ENCODE peak calls at places on chromosomes 2 and 18, in four cellular contexts. Q, W, Y and K are unnamed samples.
A peak's percentile ranks its signal among the peaks of the same experiment; 100 is the strongest.

GRCh38 chr2:119706196-119706595 is 27.2 kb downstream of the TMEM177 start:
- DNase-seq in Q (no peak), W (no peak), Y (no peak), K (no peak)

GRCh38 chr2:71798266-71799012 is 345.1 kb downstream of the DYSF start:
- DNase-seq in Q (no peak), W (no peak), Y (peak; percentile 59), K (peak; percentile 84)

GRCh38 chr2:112189001-112189556 is 50.9 kb downstream of the FBLN7 start:
- DNase-seq in Q (no peak), W (no peak), Y (no peak), K (no peak)

GRCh38 chr2:86413296-86414085 is 27.7 kb upstream of the KDM3A start:
- DNase-seq in Q (no peak), W (no peak), Y (no peak), K (peak; percentile 2)

GRCh38 chr2:25664531-25665307 is 8.7 kb downstream of the DTNB start:
- DNase-seq in Q (no peak), W (no peak), Y (peak; percentile 25), K (peak; percentile 95)

GRCh38 chr2:20001361-20001863 is 11.1 kb downstream of the MATN3 start:
- DNase-seq in Q (no peak), W (no peak), Y (no peak), K (no peak)

GRCh38 chr2:136932700-136933099 is 167.4 kb downstream of the THSD7B start:
- DNase-seq in Q (no peak), W (no peak), Y (no peak), K (peak; percentile 72)

GRCh38 chr2:172698041-172698863 is 37.4 kb upstream of the RAPGEF4 start:
- DNase-seq in Q (no peak), W (no peak), Y (no peak), K (peak; percentile 21)

GRCh38 chr18:59455728-59456276 is 96.7 kb upstream of the LMAN1 start:
- DNase-seq in Q (no peak), W (no peak), Y (peak; percentile 29), K (no peak)

GRCh38 chr2:17580319-17580715 is 39.8 kb downstream of the VSNL1 start:
- DNase-seq in Q (no peak), W (no peak), Y (no peak), K (no peak)

GRCh38 chr2:120894936-120895335 is 159.3 kb downstream of the GLI2 start:
- DNase-seq in Q (no peak), W (no peak), Y (no peak), K (no peak)

GRCh38 chr2:205925373-205926337 is 160.3 kb downstream of the INO80D start:
- DNase-seq in Q (peak; percentile 30), W (peak; percentile 67), Y (peak; percentile 84), K (peak; percentile 73)

GRCh38 chr2:56130463-56131070 is 53.2 kb upstream of the CCDC85A start:
- DNase-seq in Q (no peak), W (no peak), Y (no peak), K (peak; percentile 53)

GRCh38 chr2:55775828-55776227 is 82.2 kb upstream of the PNPT1 start:
- DNase-seq in Q (no peak), W (no peak), Y (no peak), K (no peak)

GRCh38 chr2:48258750-48259149 is 271.2 kb upstream of the STON1 start:
- DNase-seq in Q (no peak), W (no peak), Y (no peak), K (no peak)

GRCh38 chr2:45001629-45002385 is 7.4 kb downstream of the SIX2 start:
- DNase-seq in Q (no peak), W (no peak), Y (no peak), K (peak; percentile 62)

GRCh38 chr2:38598200-38598990 is 4.3 kb downstream of the HNRNPLL start:
- DNase-seq in Q (no peak), W (no peak), Y (no peak), K (peak; percentile 40)

GRCh38 chr2:152036611-152037469 is 62.0 kb downstream of the CACNB4 start:
- DNase-seq in Q (peak; percentile 16), W (no peak), Y (peak; percentile 43), K (peak; percentile 81)

GRCh38 chr2:230980468-230980867 is 15.5 kb upstream of the SPATA3 start:
- DNase-seq in Q (no peak), W (no peak), Y (no peak), K (no peak)

GRCh38 chr18:59429608-59430007 is 70.5 kb upstream of the LMAN1 start:
- DNase-seq in Q (no peak), W (no peak), Y (no peak), K (no peak)

GRCh38 chr2:15315411-15315810 is 245.7 kb downstream of the NBAS start:
- DNase-seq in Q (no peak), W (no peak), Y (no peak), K (no peak)

GRCh38 chr2:19348692-19349091 is 9.7 kb downstream of the OSR1 start:
- DNase-seq in Q (no peak), W (no peak), Y (no peak), K (no peak)

GRCh38 chr2:128564131-128564530 is 245.5 kb upstream of the HS6ST1 start:
- DNase-seq in Q (no peak), W (no peak), Y (no peak), K (no peak)

GRCh38 chr2:71609441-71609840 is 156.1 kb downstream of the DYSF start:
- DNase-seq in Q (no peak), W (peak; percentile 7), Y (no peak), K (no peak)

GRCh38 chr2:152223997-152224396 is 48.4 kb upstream of the STAM2 start:
- DNase-seq in Q (no peak), W (no peak), Y (no peak), K (no peak)

GRCh38 chr2:69717902-69718301 is 24.0 kb upstream of the ANXA4 start:
- DNase-seq in Q (no peak), W (no peak), Y (no peak), K (no peak)

GRCh38 chr2:224347181-224348051 is 54.5 kb downstream of the FAM124B start:
- DNase-seq in Q (no peak), W (no peak), Y (no peak), K (no peak)

GRCh38 chr2:240296104-240296406 is 139.4 kb upstream of the GPC1 start:
- DNase-seq in Q (no peak), W (peak; percentile 46), Y (no peak), K (no peak)

GRCh38 chr18:29181151-29181901 is 1004.4 kb upstream of the CDH2 start:
- DNase-seq in Q (no peak), W (no peak), Y (no peak), K (no peak)

DNA sequence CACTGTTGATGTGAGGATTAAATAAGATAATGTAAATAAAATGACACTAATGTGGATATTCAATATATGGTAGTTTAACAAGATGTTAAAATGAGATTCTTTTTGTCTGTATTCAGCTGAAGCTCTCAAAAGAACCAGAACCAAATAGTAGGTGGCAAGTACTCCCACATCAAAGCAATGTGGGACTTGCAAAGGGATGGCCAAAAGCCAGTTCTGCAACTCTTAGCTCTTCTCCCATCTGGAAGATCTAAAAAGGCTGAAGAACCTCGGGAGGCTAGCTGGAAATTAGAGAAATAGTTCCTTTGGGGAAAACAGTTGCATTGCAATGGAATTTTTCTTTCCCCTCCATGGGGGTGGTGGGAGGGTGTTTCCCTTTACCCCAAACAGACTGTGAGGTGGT is 48.7 kb downstream of the FBXO48 start:
- DNase-seq in Q (no peak), W (no peak), Y (no peak), K (no peak)
- H3K27ac ChIP-seq in Q (no peak overlapping the region), W (no peak overlapping the region), Y (no peak overlapping the region), K (no peak overlapping the region)

GRCh38 chr2:99865818-99866676 is 276.3 kb downstream of the AFF3 start:
- DNase-seq in Q (no peak), W (no peak), Y (no peak), K (peak; percentile 68)

GRCh38 chr2:99863236-99863913 is 279.0 kb downstream of the AFF3 start:
- DNase-seq in Q (no peak), W (no peak), Y (no peak), K (no peak)

GRCh38 chr2:99864561-99865216 is 277.7 kb downstream of the AFF3 start:
- DNase-seq in Q (no peak), W (no peak), Y (peak; percentile 22), K (no peak)

GRCh38 chr2:99863914-99864273 is 278.5 kb downstream of the AFF3 start:
- DNase-seq in Q (no peak), W (no peak), Y (no peak), K (no peak)

DNA sequence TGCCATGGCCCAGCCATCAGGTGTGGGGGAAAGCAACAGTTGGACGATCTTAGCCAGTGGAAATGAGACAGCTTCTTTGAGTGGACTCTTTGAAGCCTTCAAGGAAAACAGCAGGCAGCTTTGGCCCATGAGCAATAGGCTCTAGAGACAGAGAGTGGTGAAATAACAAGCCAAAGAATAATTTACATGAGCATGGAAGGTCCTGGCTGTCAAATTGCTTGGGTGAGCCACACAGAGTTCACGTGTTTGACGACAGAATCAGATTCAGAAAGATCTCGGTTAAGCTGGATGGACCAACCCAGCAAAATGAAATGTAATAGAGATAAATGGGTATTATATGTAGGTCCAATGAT is 277.2 kb downstream of the AFF3 start:
- DNase-seq in Q (no peak), W (no peak), Y (no peak), K (no peak)
- H3K27ac ChIP-seq in Q (no peak overlapping the region), W (no peak overlapping the region), Y (no peak overlapping the region), K (no peak overlapping the region)

GRCh38 chr2:36376992-36377738 is 21.6 kb downstream of the CRIM1 start:
- DNase-seq in Q (no peak), W (peak; percentile 61), Y (no peak), K (no peak)
- H3K27ac ChIP-seq in Q (no peak overlapping the region), W (peak overlapping the region; percentile 56), Y (no peak overlapping the region), K (no peak overlapping the region)

DNA sequence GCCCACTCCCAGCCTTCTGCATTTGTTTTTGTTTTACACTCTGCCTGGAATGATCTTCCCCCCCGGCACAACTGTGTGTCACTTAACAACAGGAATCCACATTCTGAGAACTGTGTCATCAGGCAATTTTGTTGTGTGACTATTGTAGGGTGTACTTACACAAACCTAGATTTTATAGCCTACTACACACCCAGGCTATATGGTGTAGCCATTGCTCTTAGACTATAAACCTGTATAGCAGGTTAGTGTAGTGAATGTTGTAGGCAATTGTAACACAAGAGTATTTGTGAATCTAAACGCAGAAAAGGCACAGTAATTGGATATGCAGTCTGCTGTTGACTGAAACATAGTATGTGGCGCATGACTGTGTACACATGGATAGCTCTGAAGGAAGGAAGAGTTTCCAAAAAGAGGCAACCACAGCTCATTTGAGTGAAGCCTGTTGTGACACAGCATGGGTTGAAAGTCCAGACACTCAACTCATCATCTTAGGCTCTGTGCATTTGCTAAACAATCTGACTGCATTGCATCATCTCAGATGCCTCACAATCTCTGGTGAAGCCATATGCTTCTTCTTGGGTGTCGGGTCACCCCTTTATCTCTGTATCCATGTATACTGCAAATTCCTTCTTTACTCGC is 506.6 kb upstream of the SPHKAP start:
- DNase-seq in Q (no peak), W (no peak), Y (no peak), K (no peak)
- H3K27ac ChIP-seq in Q (no peak overlapping the region), W (no peak overlapping the region), Y (no peak overlapping the region), K (no peak overlapping the region)

GRCh38 chr2:190575263-190575662 is 40.7 kb upstream of the NEMP2 start:
- DNase-seq in Q (no peak), W (no peak), Y (no peak), K (no peak)
- H3K27ac ChIP-seq in Q (no peak overlapping the region), W (no peak overlapping the region), Y (no peak overlapping the region), K (no peak overlapping the region)